ENCODE peak calls at places on chromosome 14, in five cellular contexts. U is Right ventricle myocardium inferior; E is activated T-cell treated with anti-CD3 and anti-CD28 coated beads, Interleukin-2, amount 50 U/mL, for 72 hours; B is activated naive CD8-positive, alpha-beta T cell treated with anti-CD3 and anti-CD28 coated beads, Interleukin-2, amount 50 U/mL, for 24 hours; Y is lower lobe of right lung. L is an unnamed sample.

GRCh38 chr14:39229222-39229543 is 4.5 kb upstream of the MIA2 start:
- ATAC-seq in E (peak; percentile 96), B (peak; percentile 96), U (no peak), Y (peak; percentile 49), L (no peak)

GRCh38 chr14:26765768-26766550 is 168.1 kb upstream of the NOVA1 start:
- ATAC-seq in U (peak; percentile 92), Y (peak; percentile 62), E (no peak), B (no peak), L (peak; percentile 84)

GRCh38 chr14:38367922-38368321 is 112.0 kb upstream of the CLEC14A start:
- ATAC-seq in U (peak; percentile 26), Y (no peak), E (no peak), B (no peak), L (no peak)

GRCh38 chr14:102071283-102071998 is 15.4 kb downstream of the HSP90AA1 start:
- ATAC-seq in E (no peak), Y (no peak), B (no peak), U (no peak), L (no peak)

GRCh38 chr14:20675669-20676068 is 8.7 kb upstream of the RNASE4 start:
- ATAC-seq in Y (no peak), E (peak; percentile 92), U (no peak), B (peak; percentile 76), L (no peak)

GRCh38 chr14:90993792-90994191 is 66.6 kb downstream of the RPS6KA5 start:
- ATAC-seq in U (no peak), Y (no peak), B (no peak), E (peak; percentile 31), L (no peak)

GRCh38 chr14:56273949-56274348 is 155.7 kb downstream of the PELI2 start:
- ATAC-seq in Y (no peak), B (no peak), E (no peak), U (peak; percentile 70), L (no peak)

GRCh38 chr14:38616959-38617358 is 361.1 kb upstream of the CLEC14A start:
- ATAC-seq in B (no peak), Y (peak; percentile 78), E (no peak), U (no peak), L (no peak)

GRCh38 chr14:84254205-84254788 is 1275.6 kb upstream of the FLRT2 start:
- ATAC-seq in Y (no peak), B (no peak), U (peak; percentile 74), E (no peak), L (peak; percentile 43)

GRCh38 chr14:104868060-104868740 is 3.1 kb downstream of the CEP170B start:
- ATAC-seq in B (no peak), U (no peak), Y (no peak), E (no peak), L (no peak)

GRCh38 chr14:74843653-74844052 is 32.3 kb downstream of the PROX2 start:
- ATAC-seq in B (no peak), Y (no peak), E (no peak), U (peak; percentile 88), L (peak; percentile 59)

GRCh38 chr14:73283592-73284379 is 46.5 kb downstream of the PAPLN start:
- ATAC-seq in E (no peak), Y (no peak), U (no peak), B (no peak), L (no peak)

GRCh38 chr14:75049731-75050201 is 1.5 kb downstream of the MLH3 start:
- ATAC-seq in E (no peak), B (no peak), Y (peak; percentile 9), U (peak; percentile 14), L (peak; percentile 87)

GRCh38 chr14:74941676-74942097 is 13.7 kb downstream of the PGF start:
- ATAC-seq in E (peak; percentile 79), U (peak; percentile 33), Y (peak; percentile 70), B (peak; percentile 83), L (peak; percentile 34)

GRCh38 chr14:93915070-93915705 is 12.0 kb upstream of the FAM181A start:
- ATAC-seq in E (no peak), U (no peak), B (no peak), Y (no peak), L (no peak)

GRCh38 chr14:56862843-56863242 is 52.6 kb upstream of the OTX2 start:
- ATAC-seq in Y (no peak), E (no peak), U (no peak), B (no peak), L (no peak)

GRCh38 chr14:82999802-83000201 is 1466.1 kb upstream of the SEL1L start:
- ATAC-seq in B (no peak), E (no peak), U (no peak), Y (no peak), L (no peak)

L was measured in gastroesophageal sphincter.